ENCODE peak calls at places on chromosome 5, in four cellular contexts. T, B, R and G are unnamed samples.

GRCh38 chr5:74895906-74896305 is 29.7 kb upstream of the FAM169A start:
- DNase-seq in T (peak; percentile 78), B (peak; percentile 31), R (peak; percentile 80), G (no peak)

GRCh38 chr5:111758284-111758628 is 1.3 kb upstream of the NREP start:
- DNase-seq in T (no peak), B (no peak), R (no peak), G (no peak)

GRCh38 chr5:126577415-126577814 is 17.6 kb downstream of the ALDH7A1 start:
- DNase-seq in T (no peak), B (no peak), R (no peak), G (no peak)

GRCh38 chr5:36502608-36503007 is 103.8 kb upstream of the SLC1A3 start:
- DNase-seq in T (peak; percentile 66), B (no peak), R (no peak), G (no peak)

GRCh38 chr5:165101709-165102108 is 1596.3 kb downstream of the MAT2B start:
- DNase-seq in T (no peak), B (no peak), R (no peak), G (no peak)

GRCh38 chr5:86977808-86978207 is 289.9 kb upstream of the RASA1 start:
- DNase-seq in T (no peak), B (no peak), R (no peak), G (no peak)

GRCh38 chr5:76724871-76725270 is 8.9 kb downstream of the F2R start:
- DNase-seq in T (peak; percentile 88), B (peak; percentile 44), R (no peak), G (no peak)

GRCh38 chr5:6950250-6950649 is 237.0 kb downstream of the TENT4A start:
- DNase-seq in T (no peak), B (no peak), R (no peak), G (no peak)

GRCh38 chr5:415928-416635 is 26.9 kb upstream of the EXOC3 start:
- DNase-seq in T (peak; percentile 65), B (no peak), R (no peak), G (no peak)

GRCh38 chr5:124972703-124973102 is 226.3 kb upstream of the ZNF608 start:
- DNase-seq in T (no peak), B (no peak), R (no peak), G (no peak)

GRCh38 chr5:66897355-66897754 is 299.2 kb downstream of the CD180 start:
- DNase-seq in T (no peak), B (no peak), R (no peak), G (no peak)

GRCh38 chr5:37631939-37632338 is 207.9 kb downstream of the GDNF start:
- DNase-seq in T (no peak), B (no peak), R (no peak), G (no peak)

GRCh38 chr5:169803077-169803981 is 166.3 kb downstream of the DOCK2 start:
- DNase-seq in T (peak; percentile 88), B (no peak), R (peak; percentile 50), G (no peak)

GRCh38 chr5:14268738-14269137 is 125.6 kb downstream of the TRIO start:
- DNase-seq in T (peak; percentile 66), B (no peak), R (peak; percentile 68), G (no peak)

GRCh38 chr5:126023894-126024575 is 399.2 kb upstream of the GRAMD2B start:
- DNase-seq in T (peak; percentile 23), B (no peak), R (no peak), G (no peak)

GRCh38 chr5:136802382-136802781 is 437.0 kb upstream of the TRPC7 start:
- DNase-seq in T (no peak), B (no peak), R (no peak), G (no peak)

GRCh38 chr5:85921590-85921989 is 696.2 kb upstream of the COX7C start:
- DNase-seq in T (no peak), B (no peak), R (no peak), G (no peak)

GRCh38 chr5:66596791-66597757 is 881 bp downstream of the MAST4 start:
- DNase-seq in T (peak; percentile 71), B (no peak), R (peak; percentile 51), G (peak; percentile 40)

GRCh38 chr5:96808868-96809558 is 1.3 kb upstream of the ERAP1 start:
- DNase-seq in T (no peak), B (no peak), R (no peak), G (no peak)

GRCh38 chr5:180130876-180131740 is 59.5 kb upstream of the RNF130 start:
- DNase-seq in T (peak; percentile 81), B (no peak), R (no peak), G (no peak)

GRCh38 chr5:14685757-14686156 is 21.2 kb downstream of the OTULIN start:
- DNase-seq in T (peak; percentile 85), B (no peak), R (peak; percentile 41), G (peak; percentile 65)

GRCh38 chr5:73274870-73275756 is 102.1 kb downstream of the TMEM174 start:
- DNase-seq in T (no peak), B (no peak), R (no peak), G (no peak)

GRCh38 chr5:1545798-1546355 is 22.1 kb upstream of the LPCAT1 start:
- DNase-seq in T (peak; percentile 83), B (peak; percentile 93), R (no peak), G (no peak)

GRCh38 chr5:138179277-138179857 is 455 bp downstream of the KIF20A start:
- DNase-seq in T (no peak), B (no peak), R (no peak), G (no peak)

GRCh38 chr5:68285857-68286611 is 70.5 kb downstream of the PIK3R1 start:
- DNase-seq in T (peak; percentile 71), B (no peak), R (no peak), G (no peak)

GRCh38 chr5:142600611-142601360 is 85.1 kb downstream of the FGF1 start:
- DNase-seq in T (no peak), B (no peak), R (peak; percentile 80), G (no peak)

GRCh38 chr5:14066326-14066725 is 76.8 kb upstream of the TRIO start:
- DNase-seq in T (no peak), B (no peak), R (no peak), G (no peak)

GRCh38 chr5:179530069-179530998 is 20.0 kb upstream of the RUFY1 start:
- DNase-seq in T (peak; percentile 96), B (no peak), R (peak; percentile 80), G (peak; percentile 86)

GRCh38 chr5:114782869-114783268 is 386.8 kb downstream of the TRIM36 start:
- DNase-seq in T (no peak), B (no peak), R (peak; percentile 32), G (no peak)

GRCh38 chr5:74324556-74324955 is 316.0 kb downstream of the ENC1 start:
- DNase-seq in T (peak; percentile 59), B (no peak), R (no peak), G (no peak)

GRCh38 chr5:78387468-78388153 is 27.2 kb downstream of the SCAMP1 start:
- DNase-seq in T (no peak), B (no peak), R (peak; percentile 12), G (no peak)

GRCh38 chr5:38433160-38433861 is 123.1 kb downstream of the LIFR start:
- DNase-seq in T (peak; percentile 65), B (no peak), R (peak; percentile 76), G (no peak)

GRCh38 chr5:131019601-131020315 is 145.3 kb downstream of the HINT1 start:
- DNase-seq in T (no peak), B (no peak), R (no peak), G (no peak)

GRCh38 chr5:37370550-37370863 is 399 bp downstream of the NUP155 start:
- DNase-seq in T (peak; percentile 36), B (no peak), R (no peak), G (no peak)

GRCh38 chr5:174376056-174376455 is 330.6 kb downstream of the NSG2 start:
- DNase-seq in T (no peak), B (no peak), R (no peak), G (no peak)

GRCh38 chr5:56094579-56095361 is 100.0 kb upstream of the IL6ST start:
- DNase-seq in T (no peak), B (no peak), R (no peak), G (no peak)

GRCh38 chr5:107782770-107783169 is 112.0 kb upstream of the EFNA5 start:
- DNase-seq in T (no peak), B (no peak), R (no peak), G (no peak)

GRCh38 chr5:151126199-151126645 is 31.4 kb downstream of the ANXA6 start:
- DNase-seq in T (no peak), B (no peak), R (peak; percentile 65), G (peak; percentile 76)
- TF ChIP-seq CTCF in T (peak; percentile 75), B (peak; percentile 79), R (peak; percentile 83), G (peak; percentile 89)

GRCh38 chr5:16776611-16777251 is 159.4 kb downstream of the MYO10 start:
- DNase-seq in T (peak; percentile 18), B (no peak), R (peak; percentile 8), G (no peak)
- TF ChIP-seq CTCF in T (peak; percentile 21), B (peak; percentile 10), R (peak; percentile 47), G (no peak)

DNA sequence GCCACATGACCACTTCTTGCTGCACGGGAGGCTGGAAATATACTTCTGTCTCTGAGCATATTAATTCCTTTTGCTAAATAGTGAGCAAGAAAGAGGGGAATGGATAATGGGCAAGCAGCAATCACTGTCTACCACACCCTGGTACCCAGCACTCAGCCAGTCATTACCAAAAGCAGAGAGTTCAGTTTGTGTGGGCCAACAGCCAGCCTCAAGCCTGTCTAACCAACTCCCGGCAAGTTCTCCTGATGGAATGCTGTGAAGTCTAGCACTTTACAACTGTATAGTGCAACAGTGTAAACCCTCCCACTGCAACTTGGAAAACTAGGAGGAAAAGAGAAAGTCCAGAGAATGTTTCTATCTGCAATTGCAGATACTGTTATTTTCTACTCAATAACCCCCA is 47.8 kb downstream of the PLK2 start:
- DNase-seq in T (no peak), B (no peak), R (no peak), G (no peak)
- TF ChIP-seq CTCF in T (no peak), B (no peak), R (no peak), G (no peak)

GRCh38 chr5:141039517-141039916 is 11.7 kb upstream of the PCDHB1 start:
- DNase-seq in T (peak; percentile 32), B (peak; percentile 8), R (no peak), G (no peak)

GRCh38 chr5:141041427-141041785 is 9.8 kb upstream of the PCDHB1 start:
- DNase-seq in T (no peak), B (no peak), R (no peak), G (no peak)

GRCh38 chr5:141039061-141039460 is 12.1 kb upstream of the PCDHB1 start:
- DNase-seq in T (no peak), B (no peak), R (no peak), G (no peak)

GRCh38 chr5:141040763-141041426 is 10.3 kb upstream of the PCDHB1 start:
- DNase-seq in T (peak; percentile 61), B (peak; percentile 66), R (peak; percentile 92), G (peak; percentile 60)

GRCh38 chr5:141040093-141040762 is 10.9 kb upstream of the PCDHB1 start:
- DNase-seq in T (peak; percentile 1), B (peak; percentile 40), R (peak; percentile 9), G (no peak)
- TF ChIP-seq CTCF in T (peak; percentile 30), B (peak; percentile 78), R (peak; percentile 39), G (peak; percentile 3)